ENCODE peak calls at places on chromosomes 6 and 20, in ten cellular contexts. Y, R, T, L, G, W, C, H, J and X are unnamed samples.

GRCh38 chr6:158086054-158086705 is 81.9 kb downstream of the SERAC1 start:
- DNase-seq in Y (no peak), R (no peak), T (peak; percentile 41), L (no peak), G (peak; percentile 59), W (peak; percentile 18), C (no peak), H (peak; percentile 38), J (no peak), X (no peak)

GRCh38 chr20:36792422-36792821 is 18.9 kb upstream of the DSN1 start:
- DNase-seq in Y (peak; percentile 71), R (no peak), T (no peak), L (no peak), G (no peak), W (peak; percentile 70), C (no peak), H (peak; percentile 76), J (peak; percentile 80), X (peak; percentile 26)

GRCh38 chr20:63248835-63249591 is 5.2 kb downstream of the NKAIN4 start:
- DNase-seq in Y (no peak), R (no peak), T (no peak), L (no peak), G (no peak), W (no peak), C (no peak), H (no peak), J (no peak), X (no peak)

GRCh38 chr20:34105978-34106675 is 5.9 kb downstream of the EIF2S2 start:
- DNase-seq in Y (no peak), R (no peak), T (no peak), L (no peak), G (no peak), W (no peak), C (no peak), H (no peak), J (no peak), X (no peak)

GRCh38 chr6:38170666-38171065 is 351.1 kb downstream of the ZFAND3 start:
- DNase-seq in Y (no peak), R (no peak), T (no peak), L (no peak), G (no peak), W (no peak), C (no peak), H (no peak), J (no peak), X (no peak)

GRCh38 chr6:6820688-6821238 is 232.2 kb downstream of the LY86 start:
- DNase-seq in Y (peak; percentile 58), R (no peak), T (no peak), L (no peak), G (no peak), W (no peak), C (no peak), H (no peak), J (no peak), X (no peak)

GRCh38 chr6:150857062-150857905 is 8.2 kb upstream of the MTHFD1L start:
- DNase-seq in Y (peak; percentile 69), R (no peak), T (peak; percentile 77), L (no peak), G (no peak), W (no peak), C (no peak), H (peak; percentile 96), J (peak; percentile 15), X (no peak)

GRCh38 chr6:129543981-129544380 is 166.0 kb downstream of the ARHGAP18 start:
- DNase-seq in Y (no peak), R (no peak), T (no peak), L (no peak), G (no peak), W (no peak), C (no peak), H (peak; percentile 32), J (no peak), X (no peak)

GRCh38 chr20:49260218-49260617 is 17.6 kb downstream of the ZNFX1 start:
- DNase-seq in Y (no peak), R (no peak), T (no peak), L (no peak), G (no peak), W (no peak), C (no peak), H (no peak), J (no peak), X (no peak)
- TF ChIP-seq CTCF in Y (no peak), R (no peak), T (no peak), L (no peak), G (no peak), W (no peak), C (no peak), H (no peak), J (no peak), X (no peak)

DNA sequence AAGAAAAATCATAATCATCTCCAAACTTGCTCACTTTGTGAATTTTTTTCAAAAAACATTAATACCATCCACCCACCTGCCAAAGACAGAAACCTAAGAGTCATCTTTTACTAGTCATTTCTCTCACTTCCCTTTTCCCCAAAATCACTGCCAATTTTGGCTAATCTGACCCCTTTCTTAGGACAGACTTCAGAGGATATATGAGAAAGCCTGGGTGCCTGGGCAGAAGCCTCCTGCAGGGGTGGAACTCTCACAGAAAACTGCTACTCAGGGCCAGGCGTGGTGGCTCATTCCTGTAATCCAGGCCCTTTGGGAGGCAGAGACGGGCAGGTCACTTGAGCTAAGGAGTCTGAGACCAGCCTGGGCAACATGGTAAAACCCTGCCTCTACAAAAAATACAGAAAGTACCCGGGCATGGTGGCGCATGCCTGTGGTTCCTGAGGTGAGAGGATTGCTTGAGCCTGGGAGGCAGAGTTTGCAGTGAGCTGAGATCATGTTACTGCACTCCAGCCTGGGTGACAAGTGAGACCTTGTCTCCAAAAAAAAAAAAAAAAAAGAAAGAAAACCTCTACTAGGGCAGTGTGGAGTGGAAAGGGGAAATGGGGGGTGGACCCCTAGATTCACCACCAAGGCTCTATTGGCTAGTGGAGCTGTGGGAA is 3.8 kb downstream of the DEK start:
- DNase-seq in Y (no peak), R (no peak), T (no peak), L (no peak), G (peak; percentile 48), W (peak; percentile 74), C (peak; percentile 22), H (peak; percentile 54), J (peak; percentile 31), X (peak; percentile 65)
- TF ChIP-seq CTCF in Y (no peak), R (no peak), T (peak; percentile 16), L (no peak), G (no peak), W (no peak), C (no peak), H (peak; percentile 26), J (no peak), X (no peak)

GRCh38 chr6:125363010-125363359 is 61.2 kb upstream of the HDDC2 start:
- DNase-seq in Y (peak; percentile 62), R (no peak), T (no peak), L (no peak), G (no peak), W (no peak), C (no peak), H (peak; percentile 4), J (peak; percentile 9), X (no peak)

GRCh38 chr6:125367036-125367782 is 65.4 kb upstream of the HDDC2 start:
- DNase-seq in Y (no peak), R (no peak), T (no peak), L (no peak), G (no peak), W (no peak), C (no peak), H (no peak), J (no peak), X (no peak)

GRCh38 chr6:125361868-125362267 is 60.1 kb upstream of the HDDC2 start:
- DNase-seq in Y (no peak), R (no peak), T (no peak), L (no peak), G (no peak), W (no peak), C (no peak), H (no peak), J (no peak), X (no peak)

GRCh38 chr6:125365230-125365629 is 63.5 kb upstream of the HDDC2 start:
- DNase-seq in Y (no peak), R (no peak), T (no peak), L (no peak), G (no peak), W (no peak), C (no peak), H (no peak), J (no peak), X (no peak)

GRCh38 chr6:125363360-125364121 is 61.8 kb upstream of the HDDC2 start:
- DNase-seq in Y (peak; percentile 78), R (peak; percentile 70), T (peak; percentile 72), L (peak; percentile 52), G (peak; percentile 17), W (no peak), C (peak; percentile 67), H (no peak), J (peak; percentile 10), X (peak; percentile 9)
- TF ChIP-seq CTCF in Y (no peak), R (no peak), T (no peak), L (no peak), G (no peak), W (no peak), C (no peak), H (no peak), J (peak; percentile 19), X (no peak)

GRCh38 chr6:108632441-108632840 is 71.7 kb downstream of the FOXO3 start:
- DNase-seq in Y (no peak), R (no peak), T (no peak), L (no peak), G (no peak), W (no peak), C (no peak), H (no peak), J (no peak), X (no peak)

GRCh38 chr6:108637963-108638362 is 77.2 kb downstream of the FOXO3 start:
- DNase-seq in Y (no peak), R (no peak), T (no peak), L (no peak), G (no peak), W (no peak), C (no peak), H (no peak), J (no peak), X (no peak)

GRCh38 chr6:108635505-108636226 is 74.9 kb downstream of the FOXO3 start:
- DNase-seq in Y (no peak), R (no peak), T (no peak), L (no peak), G (no peak), W (peak; percentile 52), C (no peak), H (no peak), J (no peak), X (peak; percentile 76)

GRCh38 chr6:108630050-108630714 is 69.5 kb downstream of the FOXO3 start:
- DNase-seq in Y (no peak), R (no peak), T (no peak), L (no peak), G (no peak), W (peak; percentile 55), C (no peak), H (no peak), J (no peak), X (peak; percentile 26)

GRCh38 chr6:108633436-108633835 is 72.7 kb downstream of the FOXO3 start:
- DNase-seq in Y (no peak), R (no peak), T (no peak), L (no peak), G (no peak), W (no peak), C (no peak), H (no peak), J (no peak), X (no peak)
- TF ChIP-seq CTCF in Y (no peak), R (no peak), T (no peak), L (no peak), G (no peak), W (no peak), C (no peak), H (no peak), J (no peak), X (no peak)

GRCh38 chr6:138692058-138692977 is 81.3 kb upstream of the CCDC28A start:
- DNase-seq in Y (peak; percentile 89), R (peak; percentile 84), T (peak; percentile 72), L (peak; percentile 75), G (peak; percentile 92), W (peak; percentile 61), C (peak; percentile 86), H (peak; percentile 16), J (peak; percentile 30), X (peak; percentile 61)
- TF ChIP-seq CTCF in Y (peak; percentile 89), R (peak; percentile 96), T (peak; percentile 62), L (peak; percentile 89), G (peak; percentile 73), W (peak; percentile 81), C (peak; percentile 96), H (peak; percentile 97), J (peak; percentile 80), X (peak; percentile 95)